ENCODE peak calls at places on chromosomes 1 and 21, in six cellular contexts. Y, F, N, B, P and D are unnamed samples.

GRCh38 chr1:21887216-21887736 is 49.8 kb downstream of the HSPG2 start:
- DNase-seq in Y (no peak), F (no peak), N (no peak), B (no peak), P (no peak), D (no peak)

GRCh38 chr1:160740133-160740688 is 1.2 kb downstream of the SLAMF7 start:
- DNase-seq in Y (no peak), F (no peak), N (no peak), B (no peak), P (no peak), D (no peak)

GRCh38 chr1:8460784-8461183 is 142.9 kb downstream of the SLC45A1 start:
- DNase-seq in Y (no peak), F (no peak), N (no peak), B (no peak), P (no peak), D (no peak)

GRCh38 chr1:78079580-78079979 is 33.8 kb downstream of the GIPC2 start:
- DNase-seq in Y (no peak), F (no peak), N (no peak), B (peak), P (no peak), D (peak)

GRCh38 chr1:67889940-67890567 is 56.8 kb upstream of the GNG12 start:
- DNase-seq in Y (no peak), F (no peak), N (no peak), B (peak), P (no peak), D (peak)

GRCh38 chr1:50487725-50488124 is 64.5 kb upstream of the DMRTA2 start:
- DNase-seq in Y (no peak), F (no peak), N (no peak), B (no peak), P (no peak), D (no peak)

GRCh38 chr1:222654849-222655248 is 37.0 kb downstream of the MIA3 start:
- DNase-seq in Y (no peak), F (peak), N (no peak), B (peak), P (no peak), D (no peak)

GRCh38 chr1:179042700-179043099 is 17.0 kb downstream of the FAM20B start:
- DNase-seq in Y (no peak), F (no peak), N (no peak), B (no peak), P (no peak), D (no peak)

GRCh38 chr1:91349524-91349923 is 55.1 kb downstream of the HFM1 start:
- DNase-seq in Y (no peak), F (no peak), N (no peak), B (no peak), P (no peak), D (no peak)

GRCh38 chr21:41616063-41616591 is 108.2 kb upstream of the TMPRSS2 start:
- DNase-seq in Y (no peak), F (no peak), N (no peak), B (peak), P (peak), D (peak)

GRCh38 chr1:21936366-21937031 is 611 bp downstream of the HSPG2 start:
- DNase-seq in Y (no peak), F (no peak), N (no peak), B (no peak), P (no peak), D (no peak)

GRCh38 chr1:202656951-202657646 is 53.2 kb downstream of the SYT2 start:
- DNase-seq in Y (no peak), F (no peak), N (peak), B (peak), P (no peak), D (peak)

GRCh38 chr1:34277150-34277549 is 100.4 kb downstream of the C1orf94 start:
- DNase-seq in Y (no peak), F (no peak), N (no peak), B (no peak), P (no peak), D (no peak)

GRCh38 chr1:93749894-93750301 is 68.3 kb upstream of the BCAR3 start:
- DNase-seq in Y (no peak), F (no peak), N (no peak), B (peak), P (no peak), D (no peak)

GRCh38 chr1:156643266-156644092 is 1.6 kb downstream of the BCAN start:
- DNase-seq in Y (no peak), F (no peak), N (no peak), B (no peak), P (no peak), D (no peak)

GRCh38 chr1:180040034-180040433 is 85.4 kb downstream of the CEP350 start:
- DNase-seq in Y (no peak), F (no peak), N (no peak), B (peak), P (no peak), D (peak)

GRCh38 chr1:230982698-230983097 is 3.8 kb downstream of the ARV1 start:
- DNase-seq in Y (no peak), F (no peak), N (no peak), B (no peak), P (no peak), D (peak)

GRCh38 chr1:33060579-33061083 is 20.3 kb upstream of the AZIN2 start:
- DNase-seq in Y (no peak), F (no peak), N (no peak), B (peak), P (peak), D (peak)

GRCh38 chr1:54464031-54464476 is 57.9 kb upstream of the SSBP3 start:
- DNase-seq in Y (no peak), F (peak), N (no peak), B (no peak), P (no peak), D (no peak)

GRCh38 chr1:35452086-35452485 is 105.1 kb downstream of the KIAA0319L start:
- DNase-seq in Y (no peak), F (no peak), N (no peak), B (peak), P (no peak), D (peak)

GRCh38 chr1:62530516-62531154 is 66.7 kb upstream of the ANGPTL3 start:
- DNase-seq in Y (peak), F (no peak), N (peak), B (peak), P (peak), D (peak)

GRCh38 chr1:204950353-204951001 is 79.8 kb downstream of the NFASC start:
- DNase-seq in Y (no peak), F (no peak), N (no peak), B (no peak), P (no peak), D (no peak)

GRCh38 chr1:147539122-147539575 is 2.2 kb upstream of the BCL9 start:
- DNase-seq in Y (no peak), F (no peak), N (no peak), B (peak), P (no peak), D (peak)

GRCh38 chr1:91282695-91283420 is 121.8 kb downstream of the HFM1 start:
- DNase-seq in Y (no peak), F (peak), N (peak), B (peak), P (peak), D (peak)

GRCh38 chr21:45256912-45257672 is 30.6 kb downstream of the POFUT2 start:
- DNase-seq in Y (no peak), F (no peak), N (peak), B (no peak), P (no peak), D (peak)

GRCh38 chr1:19209439-19209989 is 552 bp downstream of the UBR4 start:
- DNase-seq in Y (no peak), F (peak), N (no peak), B (peak), P (no peak), D (peak)

GRCh38 chr1:50424045-50424939 is 1.0 kb upstream of the DMRTA2 start:
- DNase-seq in Y (no peak), F (no peak), N (no peak), B (peak), P (no peak), D (peak)